ENCODE peak calls at places on chromosomes 2 and 18, in ten cellular contexts. P is IMR-90, O is GM23248, S is A549, G is H9, E is PC-3, F is mammary epithelial cell, B is mesendoderm, H is HepG2, I is OCI-LY7. L is an unnamed sample.

GRCh38 chr2:113180131-113180946 is 6.6 kb downstream of the PSD4 start:
- DNase-seq in P (no peak), O (no peak), S (no peak), G (no peak), E (no peak), F (no peak), B (no peak), H (peak), I (no peak), L (no peak)

GRCh38 chr2:7052404-7052803 is 135.2 kb downstream of the RNF144A start:
- DNase-seq in P (no peak), O (no peak), S (no peak), G (no peak), E (no peak), F (no peak), B (no peak), H (no peak), I (peak), L (no peak)

GRCh38 chr18:32258558-32259204 is 68.8 kb downstream of the MEP1B start:
- DNase-seq in P (no peak), O (no peak), S (no peak), G (no peak), E (no peak), F (no peak), B (no peak), H (no peak), I (no peak), L (no peak)

GRCh38 chr2:47002480-47003381 is 87.1 kb upstream of the MCFD2 start:
- DNase-seq in P (no peak), O (peak), S (no peak), G (no peak), E (peak), F (no peak), B (peak), H (no peak), I (no peak), L (peak)

GRCh38 chr2:207330912-207331311 is 165.2 kb upstream of the KLF7 start:
- DNase-seq in P (peak), O (peak), S (peak), G (no peak), E (peak), F (peak), B (no peak), H (no peak), I (no peak), L (no peak)

GRCh38 chr2:43518182-43518581 is 77.7 kb downstream of the THADA start:
- DNase-seq in P (peak), O (peak), S (no peak), G (no peak), E (no peak), F (peak), B (no peak), H (no peak), I (no peak), L (no peak)

GRCh38 chr18:55491606-55492005 is 96.4 kb downstream of the TCF4 start:
- DNase-seq in P (peak), O (no peak), S (no peak), G (no peak), E (no peak), F (no peak), B (no peak), H (no peak), I (no peak), L (no peak)

GRCh38 chr2:96954490-96954846 is 31.9 kb downstream of the FAM178B start:
- DNase-seq in P (peak), O (no peak), S (no peak), G (no peak), E (no peak), F (no peak), B (no peak), H (no peak), I (no peak), L (no peak)

GRCh38 chr2:138078153-138078552 is 113.9 kb downstream of the HNMT start:
- DNase-seq in P (no peak), O (peak), S (no peak), G (no peak), E (no peak), F (peak), B (no peak), H (no peak), I (no peak), L (no peak)

GRCh38 chr18:3029215-3029972 is 16.4 kb upstream of the LPIN2 start:
- DNase-seq in P (peak), O (no peak), S (no peak), G (no peak), E (no peak), F (no peak), B (no peak), H (no peak), I (no peak), L (no peak)

GRCh38 chr2:11683486-11683885 is 13.5 kb upstream of the NTSR2 start:
- DNase-seq in P (no peak), O (no peak), S (no peak), G (peak), E (no peak), F (no peak), B (peak), H (no peak), I (no peak), L (peak)

GRCh38 chr2:239544846-239545465 is 144.1 kb upstream of the HDAC4 start:
- DNase-seq in P (no peak), O (no peak), S (no peak), G (no peak), E (no peak), F (no peak), B (no peak), H (no peak), I (peak), L (no peak)

GRCh38 chr2:6724572-6725140 is 141.1 kb downstream of the CMPK2 start:
- DNase-seq in P (no peak), O (no peak), S (no peak), G (no peak), E (no peak), F (no peak), B (no peak), H (no peak), I (no peak), L (no peak)

GRCh38 chr2:27278010-27278409 is 2.8 kb downstream of the DNAJC5G start:
- DNase-seq in P (no peak), O (no peak), S (no peak), G (no peak), E (no peak), F (no peak), B (no peak), H (no peak), I (no peak), L (no peak)

GRCh38 chr2:119645173-119645846 is 33.7 kb upstream of the TMEM177 start:
- DNase-seq in P (peak), O (peak), S (no peak), G (no peak), E (no peak), F (no peak), B (no peak), H (no peak), I (no peak), L (no peak)

GRCh38 chr18:73617981-73618380 is 529.7 kb downstream of the FBXO15 start:
- DNase-seq in P (no peak), O (no peak), S (no peak), G (no peak), E (peak), F (peak), B (no peak), H (no peak), I (no peak), L (no peak)

GRCh38 chr2:62662548-62662947 is 43.0 kb upstream of the EHBP1 start:
- DNase-seq in P (no peak), O (peak), S (no peak), G (no peak), E (no peak), F (no peak), B (no peak), H (no peak), I (no peak), L (no peak)

GRCh38 chr2:215590353-215590752 is 154.5 kb upstream of the FN1 start:
- DNase-seq in P (peak), O (peak), S (no peak), G (no peak), E (peak), F (no peak), B (no peak), H (peak), I (no peak), L (no peak)

GRCh38 chr2:21131861-21132260 is 8.1 kb downstream of the TDRD15 start:
- DNase-seq in P (no peak), O (no peak), S (no peak), G (no peak), E (no peak), F (no peak), B (peak), H (no peak), I (no peak), L (no peak)

GRCh38 chr2:63544017-63544627 is 44.2 kb downstream of the WDPCP start:
- DNase-seq in P (peak), O (peak), S (peak), G (no peak), E (peak), F (no peak), B (no peak), H (no peak), I (peak), L (peak)

GRCh38 chr18:62438402-62438801 is 84.4 kb upstream of the ZCCHC2 start:
- DNase-seq in P (no peak), O (no peak), S (no peak), G (no peak), E (no peak), F (no peak), B (no peak), H (peak), I (no peak), L (no peak)

GRCh38 chr2:57443985-57444501 is 602.6 kb upstream of the VRK2 start:
- DNase-seq in P (no peak), O (peak), S (no peak), G (no peak), E (no peak), F (peak), B (no peak), H (no peak), I (no peak), L (no peak)

GRCh38 chr2:101502095-101502494 is 27.2 kb upstream of the RFX8 start:
- DNase-seq in P (no peak), O (no peak), S (no peak), G (no peak), E (no peak), F (no peak), B (no peak), H (no peak), I (no peak), L (no peak)

GRCh38 chr2:85376291-85377065 is 21.9 kb downstream of the ELMOD3 start:
- DNase-seq in P (peak), O (peak), S (no peak), G (no peak), E (no peak), F (no peak), B (no peak), H (no peak), I (no peak), L (no peak)

GRCh38 chr2:166133653-166134052 is 5.8 kb upstream of the SCN1A start:
- DNase-seq in P (no peak), O (no peak), S (no peak), G (no peak), E (no peak), F (no peak), B (no peak), H (no peak), I (no peak), L (no peak)

GRCh38 chr2:124633812-124634211 is 608.7 kb downstream of the CNTNAP5 start:
- DNase-seq in P (no peak), O (no peak), S (no peak), G (no peak), E (no peak), F (no peak), B (no peak), H (no peak), I (no peak), L (no peak)

GRCh38 chr2:42935692-42936631 is 143.6 kb upstream of the HAAO start:
- DNase-seq in P (no peak), O (no peak), S (no peak), G (no peak), E (no peak), F (no peak), B (no peak), H (no peak), I (no peak), L (no peak)

GRCh38 chr2:175884673-175885393 is 117.2 kb downstream of the LNPK start:
- DNase-seq in P (no peak), O (no peak), S (no peak), G (no peak), E (no peak), F (no peak), B (peak), H (no peak), I (no peak), L (peak)

GRCh38 chr2:222842517-222843174 is 18.2 kb upstream of the ACSL3 start:
- DNase-seq in P (peak), O (peak), S (peak), G (no peak), E (peak), F (peak), B (no peak), H (peak), I (no peak), L (no peak)

GRCh38 chr2:201860541-201861154 is 54.3 kb downstream of the CDK15 start:
- DNase-seq in P (peak), O (peak), S (peak), G (peak), E (peak), F (peak), B (peak), H (peak), I (peak), L (peak)

GRCh38 chr2:152718909-152719645 is 657 bp downstream of the ARL6IP6 start:
- DNase-seq in P (no peak), O (peak), S (peak), G (peak), E (peak), F (peak), B (peak), H (peak), I (peak), L (peak)

GRCh38 chr2:26805241-26805676 is 19.4 kb downstream of the CENPA start:
- DNase-seq in P (peak), O (peak), S (peak), G (no peak), E (peak), F (peak), B (no peak), H (no peak), I (no peak), L (no peak)

GRCh38 chr2:42136832-42137821 is 32.0 kb upstream of the EML4 start:
- DNase-seq in P (no peak), O (no peak), S (peak), G (no peak), E (peak), F (no peak), B (no peak), H (peak), I (no peak), L (no peak)

GRCh38 chr2:204010611-204011560 is 74.3 kb downstream of the ICOS start:
- DNase-seq in P (no peak), O (peak), S (no peak), G (no peak), E (peak), F (peak), B (no peak), H (no peak), I (peak), L (no peak)

GRCh38 chr2:86251840-86252266 is 52.6 kb downstream of the MRPL35 start:
- DNase-seq in P (no peak), O (no peak), S (no peak), G (no peak), E (no peak), F (no peak), B (no peak), H (peak), I (no peak), L (no peak)

GRCh38 chr2:215680605-215681598 is 245.0 kb upstream of the FN1 start:
- DNase-seq in P (peak), O (peak), S (peak), G (no peak), E (peak), F (peak), B (no peak), H (peak), I (no peak), L (no peak)

GRCh38 chr2:25558262-25558661 is 115.1 kb downstream of the DTNB start:
- DNase-seq in P (peak), O (peak), S (no peak), G (no peak), E (peak), F (peak), B (peak), H (no peak), I (peak), L (no peak)

GRCh38 chr2:120964819-120965218 is 229.2 kb downstream of the GLI2 start:
- DNase-seq in P (peak), O (peak), S (no peak), G (no peak), E (peak), F (no peak), B (no peak), H (no peak), I (no peak), L (no peak)

GRCh38 chr18:5106730-5107129 is 90.3 kb downstream of the AKAIN1 start:
- DNase-seq in P (no peak), O (peak), S (peak), G (no peak), E (peak), F (no peak), B (peak), H (no peak), I (peak), L (peak)

GRCh38 chr2:61254536-61254935 is 92.5 kb downstream of the C2orf74 start:
- DNase-seq in P (no peak), O (no peak), S (no peak), G (no peak), E (no peak), F (no peak), B (no peak), H (no peak), I (no peak), L (no peak)

DNA sequence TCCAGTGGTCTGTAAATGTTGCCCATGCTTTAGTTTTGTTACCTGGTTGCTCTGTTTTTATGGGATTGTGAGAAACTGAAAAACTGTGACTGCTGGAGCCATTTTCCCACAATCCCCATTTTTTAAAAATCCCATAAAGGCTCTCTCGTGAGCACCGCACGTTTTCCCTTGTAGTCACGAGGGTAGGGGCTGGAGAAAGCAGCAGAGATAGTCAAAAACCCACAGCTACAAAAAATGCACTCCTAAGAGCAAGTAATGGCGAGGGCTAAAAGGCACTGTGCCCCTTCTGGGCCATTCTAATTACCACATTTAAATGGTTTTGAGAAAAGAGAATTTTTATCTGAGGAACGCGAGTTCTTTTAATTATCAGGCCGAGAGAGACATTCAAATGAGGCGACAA is 1.8 kb upstream of the CTDP1 start:
- DNase-seq in P (no peak), O (no peak), S (no peak), G (no peak), E (no peak), F (no peak), B (no peak), H (no peak), I (no peak), L (no peak)
- H3K4me2 ChIP-seq in P (peak), O (peak), S (peak), G (peak), E (peak), F (peak), B (no peak), H (peak), I (peak), L (peak)

GRCh38 chr2:123080331-123080730 is 944.8 kb upstream of the CNTNAP5 start:
- DNase-seq in P (no peak), O (no peak), S (no peak), G (no peak), E (peak), F (peak), B (no peak), H (no peak), I (no peak), L (no peak)
- H3K4me2 ChIP-seq in P (no peak), O (no peak), S (no peak), G (no peak), E (peak), F (no peak), B (no peak), H (no peak), I (no peak), L (no peak)

GRCh38 chr2:30656079-30656478 is 151.2 kb downstream of the CAPN13 start:
- DNase-seq in P (peak), O (peak), S (no peak), G (no peak), E (no peak), F (peak), B (no peak), H (no peak), I (no peak), L (no peak)

GRCh38 chr2:30655211-30655610 is 152.0 kb downstream of the CAPN13 start:
- DNase-seq in P (peak), O (no peak), S (no peak), G (no peak), E (no peak), F (no peak), B (no peak), H (no peak), I (no peak), L (no peak)

GRCh38 chr2:30653847-30654246 is 153.4 kb downstream of the CAPN13 start:
- DNase-seq in P (peak), O (peak), S (no peak), G (no peak), E (peak), F (no peak), B (no peak), H (no peak), I (no peak), L (no peak)

GRCh38 chr2:30654404-30654803 is 152.8 kb downstream of the CAPN13 start:
- DNase-seq in P (no peak), O (no peak), S (no peak), G (no peak), E (no peak), F (no peak), B (no peak), H (no peak), I (no peak), L (no peak)

GRCh38 chr2:30655660-30656059 is 151.6 kb downstream of the CAPN13 start:
- DNase-seq in P (peak), O (no peak), S (no peak), G (no peak), E (no peak), F (no peak), B (peak), H (no peak), I (no peak), L (no peak)
- H3K4me2 ChIP-seq in P (no peak), O (no peak), S (no peak), G (no peak), E (no peak), F (no peak), B (no peak), H (no peak), I (no peak), L (no peak)

GRCh38 chr2:122808286-122808969 is 1053.0 kb downstream of the TSN start:
- DNase-seq in P (no peak), O (no peak), S (no peak), G (no peak), E (peak), F (no peak), B (no peak), H (no peak), I (no peak), L (no peak)
- H3K4me2 ChIP-seq in P (no peak), O (no peak), S (no peak), G (no peak), E (peak), F (no peak), B (no peak), H (no peak), I (no peak), L (no peak)

DNA sequence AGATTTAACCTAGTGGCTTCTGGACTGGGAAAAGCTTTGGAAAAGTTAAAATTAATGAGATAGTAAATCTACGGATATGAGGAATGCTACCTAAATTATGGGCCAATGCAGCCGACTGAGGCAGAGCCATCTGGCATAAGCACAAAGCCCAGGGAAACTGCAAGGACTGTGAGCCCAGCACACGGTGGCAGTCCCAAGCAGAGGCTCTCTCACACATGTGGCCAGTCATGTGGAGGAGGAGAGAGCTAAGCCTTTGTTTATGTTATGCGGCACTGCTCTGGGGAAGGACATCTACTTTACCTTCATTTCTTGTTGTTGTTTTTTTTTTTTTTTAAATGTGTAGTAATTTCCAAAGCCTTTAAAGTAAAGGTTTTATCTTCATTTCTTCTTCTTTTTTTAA is 267.0 kb downstream of the STK39 start:
- DNase-seq in P (no peak), O (no peak), S (no peak), G (no peak), E (no peak), F (no peak), B (peak), H (no peak), I (no peak), L (no peak)
- H3K4me2 ChIP-seq in P (no peak), O (no peak), S (no peak), G (no peak), E (no peak), F (no peak), B (no peak), H (no peak), I (no peak), L (no peak)